ENCODE peak calls at places on chromosome 7, in ten cellular contexts. One of them, this sample, is unnamed.

GRCh38 chr7:97133166-97133565 is 15.7 kb downstream of the SDHAF3 start:
- DNase-seq in thoracic aorta: no peak
- DNase-seq in lung: no peak
- DNase-seq in spleen: no peak
- DNase-seq in prostate gland: no peak
- DNase-seq in fibroblast of mammary gland: no peak
- DNase-seq in heart left ventricle: no peak
- DNase-seq in BJ: no peak
- DNase-seq in CD4-positive, alpha-beta T cell: no peak
- DNase-seq in neural progenitor cell: peak
- DNase-seq in this sample: no peak

GRCh38 chr7:107998660-107999480 is 4.1 kb downstream of the LAMB1 start:
- DNase-seq in thoracic aorta: no peak
- DNase-seq in lung: no peak
- DNase-seq in spleen: no peak
- DNase-seq in prostate gland: no peak
- DNase-seq in fibroblast of mammary gland: no peak
- DNase-seq in heart left ventricle: no peak
- DNase-seq in BJ: no peak
- DNase-seq in CD4-positive, alpha-beta T cell: no peak
- DNase-seq in neural progenitor cell: no peak
- DNase-seq in this sample: no peak

GRCh38 chr7:104643587-104644217 is 315.3 kb downstream of the LHFPL3 start:
- DNase-seq in thoracic aorta: no peak
- DNase-seq in lung: no peak
- DNase-seq in spleen: no peak
- DNase-seq in prostate gland: no peak
- DNase-seq in fibroblast of mammary gland: peak
- DNase-seq in heart left ventricle: no peak
- DNase-seq in BJ: no peak
- DNase-seq in CD4-positive, alpha-beta T cell: no peak
- DNase-seq in neural progenitor cell: peak
- DNase-seq in this sample: peak

GRCh38 chr7:77759294-77759889 is 38.8 kb downstream of the TMEM60 start:
- DNase-seq in thoracic aorta: peak
- DNase-seq in lung: peak
- DNase-seq in spleen: no peak
- DNase-seq in prostate gland: peak
- DNase-seq in fibroblast of mammary gland: peak
- DNase-seq in heart left ventricle: no peak
- DNase-seq in BJ: no peak
- DNase-seq in CD4-positive, alpha-beta T cell: peak
- DNase-seq in neural progenitor cell: peak
- DNase-seq in this sample: peak

GRCh38 chr7:94183289-94183749 is 179.2 kb upstream of the BET1 start:
- DNase-seq in thoracic aorta: no peak
- DNase-seq in lung: no peak
- DNase-seq in spleen: no peak
- DNase-seq in prostate gland: no peak
- DNase-seq in fibroblast of mammary gland: peak
- DNase-seq in heart left ventricle: peak
- DNase-seq in BJ: peak
- DNase-seq in CD4-positive, alpha-beta T cell: no peak
- DNase-seq in neural progenitor cell: peak
- DNase-seq in this sample: no peak

GRCh38 chr7:149817836-149818535 is 20.2 kb upstream of the ZNF862 start:
- DNase-seq in thoracic aorta: no peak
- DNase-seq in lung: no peak
- DNase-seq in spleen: peak
- DNase-seq in prostate gland: no peak
- DNase-seq in fibroblast of mammary gland: no peak
- DNase-seq in heart left ventricle: peak
- DNase-seq in BJ: no peak
- DNase-seq in CD4-positive, alpha-beta T cell: no peak
- DNase-seq in neural progenitor cell: no peak
- DNase-seq in this sample: no peak

GRCh38 chr7:146701166-146701565 is 584.6 kb downstream of the CNTNAP2 start:
- DNase-seq in thoracic aorta: no peak
- DNase-seq in lung: no peak
- DNase-seq in spleen: no peak
- DNase-seq in prostate gland: peak
- DNase-seq in fibroblast of mammary gland: no peak
- DNase-seq in heart left ventricle: no peak
- DNase-seq in BJ: no peak
- DNase-seq in CD4-positive, alpha-beta T cell: no peak
- DNase-seq in neural progenitor cell: peak
- DNase-seq in this sample: no peak

GRCh38 chr7:130930260-130930659 is 196.3 kb upstream of the KLF14 start:
- DNase-seq in thoracic aorta: no peak
- DNase-seq in lung: no peak
- DNase-seq in spleen: peak
- DNase-seq in prostate gland: no peak
- DNase-seq in fibroblast of mammary gland: peak
- DNase-seq in heart left ventricle: no peak
- DNase-seq in BJ: no peak
- DNase-seq in CD4-positive, alpha-beta T cell: no peak
- DNase-seq in neural progenitor cell: no peak
- DNase-seq in this sample: no peak

GRCh38 chr7:8387551-8388256 is 45.7 kb upstream of the NXPH1 start:
- DNase-seq in thoracic aorta: no peak
- DNase-seq in lung: no peak
- DNase-seq in spleen: no peak
- DNase-seq in prostate gland: no peak
- DNase-seq in fibroblast of mammary gland: no peak
- DNase-seq in heart left ventricle: no peak
- DNase-seq in BJ: no peak
- DNase-seq in CD4-positive, alpha-beta T cell: no peak
- DNase-seq in neural progenitor cell: no peak
- DNase-seq in this sample: no peak

GRCh38 chr7:95180-95862 is 97.0 kb upstream of the FAM20C start:
- DNase-seq in thoracic aorta: no peak
- DNase-seq in lung: no peak
- DNase-seq in spleen: no peak
- DNase-seq in prostate gland: no peak
- DNase-seq in fibroblast of mammary gland: peak
- DNase-seq in heart left ventricle: no peak
- DNase-seq in BJ: no peak
- DNase-seq in CD4-positive, alpha-beta T cell: no peak
- DNase-seq in neural progenitor cell: no peak
- DNase-seq in this sample: no peak

GRCh38 chr7:158140538-158141220 is 446.9 kb downstream of the PTPRN2 start:
- DNase-seq in thoracic aorta: no peak
- DNase-seq in lung: no peak
- DNase-seq in spleen: no peak
- DNase-seq in prostate gland: no peak
- DNase-seq in fibroblast of mammary gland: no peak
- DNase-seq in heart left ventricle: no peak
- DNase-seq in BJ: no peak
- DNase-seq in CD4-positive, alpha-beta T cell: no peak
- DNase-seq in neural progenitor cell: no peak
- DNase-seq in this sample: no peak

GRCh38 chr7:23471090-23471859 is 984 bp upstream of the IGF2BP3 start:
- DNase-seq in thoracic aorta: no peak
- DNase-seq in lung: no peak
- DNase-seq in spleen: peak
- DNase-seq in prostate gland: no peak
- DNase-seq in fibroblast of mammary gland: no peak
- DNase-seq in heart left ventricle: no peak
- DNase-seq in BJ: no peak
- DNase-seq in CD4-positive, alpha-beta T cell: no peak
- DNase-seq in neural progenitor cell: peak
- DNase-seq in this sample: peak

DNA sequence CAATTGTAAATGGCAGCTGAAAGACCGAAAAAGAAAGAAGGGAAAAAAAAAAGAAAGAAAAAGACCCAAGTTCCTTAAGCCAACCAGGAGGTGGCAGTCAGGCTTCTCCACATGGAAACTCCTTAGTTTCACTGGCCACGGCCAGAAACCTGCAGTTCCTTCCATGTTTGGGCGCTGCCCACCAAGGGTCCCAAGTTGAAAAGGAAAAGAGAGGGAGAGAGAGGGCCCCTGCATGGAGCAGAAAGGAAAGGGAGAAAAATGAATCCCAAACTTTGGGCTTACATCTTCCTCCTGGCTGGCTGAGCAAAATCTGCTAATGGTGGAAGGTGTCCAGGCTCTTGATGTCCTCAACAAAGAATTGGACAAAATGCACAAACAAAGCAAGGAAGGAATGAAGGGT is 31.8 kb upstream of the ABCA13 start:
- DNase-seq in thoracic aorta: no peak
- DNase-seq in lung: no peak
- DNase-seq in spleen: no peak
- DNase-seq in prostate gland: no peak
- DNase-seq in fibroblast of mammary gland: peak
- DNase-seq in heart left ventricle: no peak
- DNase-seq in BJ: no peak
- DNase-seq in CD4-positive, alpha-beta T cell: no peak
- DNase-seq in neural progenitor cell: peak
- DNase-seq in this sample: no peak
- TF ChIP-seq CTCF in thoracic aorta: no peak
- TF ChIP-seq CTCF in lung: no peak
- TF ChIP-seq CTCF in spleen: no peak
- TF ChIP-seq CTCF in prostate gland: no peak
- TF ChIP-seq CTCF in fibroblast of mammary gland: peak
- TF ChIP-seq CTCF in heart left ventricle: no peak
- TF ChIP-seq CTCF in BJ: peak
- TF ChIP-seq CTCF in CD4-positive, alpha-beta T cell: no peak
- TF ChIP-seq CTCF in neural progenitor cell: peak
- TF ChIP-seq CTCF in this sample: no peak

GRCh38 chr7:116525298-116525912 is 569 bp downstream of the CAV1 start:
- DNase-seq in thoracic aorta: no peak
- DNase-seq in lung: peak
- DNase-seq in spleen: peak
- DNase-seq in prostate gland: peak
- DNase-seq in fibroblast of mammary gland: no peak
- DNase-seq in heart left ventricle: peak
- DNase-seq in BJ: no peak
- DNase-seq in CD4-positive, alpha-beta T cell: no peak
- DNase-seq in neural progenitor cell: peak
- DNase-seq in this sample: peak

GRCh38 chr7:116525913-116526857 is 1.3 kb downstream of the CAV1 start:
- DNase-seq in thoracic aorta: peak
- DNase-seq in lung: peak
- DNase-seq in spleen: peak
- DNase-seq in prostate gland: peak
- DNase-seq in fibroblast of mammary gland: peak
- DNase-seq in heart left ventricle: peak
- DNase-seq in BJ: no peak
- DNase-seq in CD4-positive, alpha-beta T cell: peak
- DNase-seq in neural progenitor cell: peak
- DNase-seq in this sample: peak

GRCh38 chr7:116524221-116524608 is 621 bp upstream of the CAV1 start:
- DNase-seq in thoracic aorta: no peak
- DNase-seq in lung: no peak
- DNase-seq in spleen: no peak
- DNase-seq in prostate gland: no peak
- DNase-seq in fibroblast of mammary gland: no peak
- DNase-seq in heart left ventricle: no peak
- DNase-seq in BJ: no peak
- DNase-seq in CD4-positive, alpha-beta T cell: no peak
- DNase-seq in neural progenitor cell: no peak
- DNase-seq in this sample: no peak

GRCh38 chr7:116526897-116527296 is 2.1 kb downstream of the CAV1 start:
- DNase-seq in thoracic aorta: no peak
- DNase-seq in lung: no peak
- DNase-seq in spleen: no peak
- DNase-seq in prostate gland: no peak
- DNase-seq in fibroblast of mammary gland: peak
- DNase-seq in heart left ventricle: no peak
- DNase-seq in BJ: no peak
- DNase-seq in CD4-positive, alpha-beta T cell: no peak
- DNase-seq in neural progenitor cell: no peak
- DNase-seq in this sample: no peak

GRCh38 chr7:116524609-116525297 is at the start of gene CAV1:
- DNase-seq in thoracic aorta: peak
- DNase-seq in lung: peak
- DNase-seq in spleen: peak
- DNase-seq in prostate gland: peak
- DNase-seq in fibroblast of mammary gland: peak
- DNase-seq in heart left ventricle: peak
- DNase-seq in BJ: peak
- DNase-seq in CD4-positive, alpha-beta T cell: no peak
- DNase-seq in neural progenitor cell: peak
- DNase-seq in this sample: peak
- TF ChIP-seq CTCF in thoracic aorta: peak
- TF ChIP-seq CTCF in lung: no peak
- TF ChIP-seq CTCF in spleen: no peak
- TF ChIP-seq CTCF in prostate gland: no peak
- TF ChIP-seq CTCF in fibroblast of mammary gland: peak
- TF ChIP-seq CTCF in heart left ventricle: peak
- TF ChIP-seq CTCF in BJ: peak
- TF ChIP-seq CTCF in CD4-positive, alpha-beta T cell: no peak
- TF ChIP-seq CTCF in neural progenitor cell: no peak
- TF ChIP-seq CTCF in this sample: no peak

DNA sequence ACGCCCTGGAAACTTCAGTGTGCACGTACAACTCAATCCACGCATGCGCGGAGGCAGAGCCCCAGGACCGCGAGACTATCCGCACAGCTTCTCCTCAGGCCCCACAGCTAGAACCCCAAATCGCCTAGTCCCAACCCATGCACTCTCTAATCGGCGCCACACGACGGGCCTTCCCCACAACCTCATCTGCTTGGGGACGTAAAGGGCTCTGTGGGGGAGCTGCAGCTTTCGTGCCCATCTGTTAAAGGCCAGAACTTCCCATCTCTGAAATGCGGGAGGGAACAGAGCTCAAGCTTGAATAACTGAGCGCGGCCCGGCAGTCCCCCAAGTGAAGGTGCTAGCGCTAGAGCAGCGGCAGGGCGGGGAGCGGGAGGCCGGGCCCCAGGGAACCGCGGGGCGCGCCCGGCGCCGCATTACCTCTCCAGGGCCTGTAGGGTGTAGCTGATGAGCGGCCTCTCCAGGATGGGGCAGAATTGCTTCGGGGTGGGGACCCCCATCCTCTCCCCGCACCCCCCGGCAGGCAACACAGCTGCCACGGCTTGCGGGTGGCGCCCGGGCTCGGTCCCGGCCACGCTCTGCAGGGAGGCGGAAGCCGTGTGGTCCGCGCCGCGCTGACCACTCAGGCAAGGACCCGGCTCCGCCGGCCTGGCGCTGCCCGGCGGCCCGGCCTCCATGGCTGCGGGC is 547 bp downstream of the CRPPA start:
- DNase-seq in thoracic aorta: no peak
- DNase-seq in lung: peak
- DNase-seq in spleen: peak
- DNase-seq in prostate gland: peak
- DNase-seq in fibroblast of mammary gland: peak
- DNase-seq in heart left ventricle: peak
- DNase-seq in BJ: no peak
- DNase-seq in CD4-positive, alpha-beta T cell: peak
- DNase-seq in neural progenitor cell: peak
- DNase-seq in this sample: peak
- TF ChIP-seq CTCF in thoracic aorta: peak
- TF ChIP-seq CTCF in lung: no peak
- TF ChIP-seq CTCF in spleen: peak
- TF ChIP-seq CTCF in prostate gland: no peak
- TF ChIP-seq CTCF in fibroblast of mammary gland: no peak
- TF ChIP-seq CTCF in heart left ventricle: no peak
- TF ChIP-seq CTCF in BJ: peak
- TF ChIP-seq CTCF in CD4-positive, alpha-beta T cell: peak
- TF ChIP-seq CTCF in neural progenitor cell: peak
- TF ChIP-seq CTCF in this sample: no peak

DNA sequence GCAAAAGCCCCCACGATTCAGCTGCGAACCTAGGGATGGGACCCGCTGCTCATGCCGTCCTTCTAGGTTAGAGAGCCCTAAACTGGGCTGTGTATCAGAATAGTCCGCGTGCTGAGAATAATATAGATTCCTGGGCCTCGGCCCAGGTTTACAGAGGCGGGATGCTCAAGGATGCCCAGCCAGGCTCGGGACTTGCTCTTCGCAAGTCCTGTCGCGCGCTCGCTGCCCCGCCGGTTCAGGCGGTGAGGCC is 266 bp upstream of the STMP1 start:
- DNase-seq in thoracic aorta: no peak
- DNase-seq in lung: no peak
- DNase-seq in spleen: no peak
- DNase-seq in prostate gland: no peak
- DNase-seq in fibroblast of mammary gland: no peak
- DNase-seq in heart left ventricle: no peak
- DNase-seq in BJ: no peak
- DNase-seq in CD4-positive, alpha-beta T cell: no peak
- DNase-seq in neural progenitor cell: no peak
- DNase-seq in this sample: no peak
- TF ChIP-seq CTCF in thoracic aorta: no peak
- TF ChIP-seq CTCF in lung: no peak
- TF ChIP-seq CTCF in spleen: no peak
- TF ChIP-seq CTCF in prostate gland: no peak
- TF ChIP-seq CTCF in fibroblast of mammary gland: no peak
- TF ChIP-seq CTCF in heart left ventricle: peak
- TF ChIP-seq CTCF in BJ: no peak
- TF ChIP-seq CTCF in CD4-positive, alpha-beta T cell: peak
- TF ChIP-seq CTCF in neural progenitor cell: no peak
- TF ChIP-seq CTCF in this sample: no peak

This sample was measured in GM13977.